ENCODE peak calls at places on chromosomes 3 and 15, in nine cellular contexts. Y is pancreas, S is B cell, B is retinal pigment epithelial cell, G is left ventricle myocardium inferior, A is AG04450, R is thoracic aorta, F is uterus, Z is cardiac muscle cell. K is an unnamed sample.

GRCh38 chr3:51384145-51384729 is 854 bp upstream of the MANF start:
- DNase-seq in Y (peak), S (no peak), B (no peak), G (peak), A (no peak), R (no peak), F (peak), Z (no peak), K (no peak)

GRCh38 chr3:190658106-190658505 is 144.2 kb downstream of the IL1RAP start:
- DNase-seq in Y (no peak), S (no peak), B (no peak), G (no peak), A (no peak), R (no peak), F (no peak), Z (no peak), K (no peak)

GRCh38 chr3:23648965-23649328 is 156.8 kb upstream of the UBE2E1 start:
- DNase-seq in Y (no peak), S (no peak), B (peak), G (no peak), A (no peak), R (no peak), F (no peak), Z (no peak), K (no peak)

GRCh38 chr15:64112904-64113303 is 17.1 kb downstream of the SNX1 start:
- DNase-seq in Y (no peak), S (no peak), B (no peak), G (no peak), A (no peak), R (no peak), F (no peak), Z (peak), K (no peak)

GRCh38 chr15:58921267-58921666 is 12.2 kb downstream of the SLTM start:
- DNase-seq in Y (no peak), S (no peak), B (no peak), G (no peak), A (no peak), R (no peak), F (no peak), Z (no peak), K (no peak)

GRCh38 chr3:101939391-101939790 is 90.1 kb downstream of the NFKBIZ start:
- DNase-seq in Y (no peak), S (no peak), B (no peak), G (no peak), A (no peak), R (no peak), F (no peak), Z (no peak), K (no peak)

GRCh38 chr3:169505577-169506155 is 157.8 kb downstream of the MECOM start:
- DNase-seq in Y (no peak), S (no peak), B (no peak), G (no peak), A (no peak), R (no peak), F (no peak), Z (no peak), K (no peak)

GRCh38 chr3:128226794-128227399 is 73.6 kb downstream of the EEFSEC start:
- DNase-seq in Y (peak), S (peak), B (no peak), G (peak), A (no peak), R (no peak), F (no peak), Z (peak), K (no peak)

GRCh38 chr3:128984596-128984995 is 9.3 kb downstream of the CFAP92 start:
- DNase-seq in Y (no peak), S (no peak), B (no peak), G (no peak), A (no peak), R (no peak), F (no peak), Z (no peak), K (no peak)

GRCh38 chr3:192802957-192803899 is 75.9 kb upstream of the FGF12 start:
- DNase-seq in Y (no peak), S (peak), B (no peak), G (no peak), A (peak), R (no peak), F (no peak), Z (peak), K (no peak)

GRCh38 chr3:111723293-111723963 is 128.3 kb upstream of the ZBED2 start:
- DNase-seq in Y (no peak), S (no peak), B (no peak), G (no peak), A (peak), R (no peak), F (no peak), Z (peak), K (no peak)

GRCh38 chr3:52200981-52201679 is 3.2 kb downstream of the ALAS1 start:
- DNase-seq in Y (no peak), S (no peak), B (no peak), G (no peak), A (no peak), R (no peak), F (no peak), Z (no peak), K (no peak)

GRCh38 chr15:99472416-99473145 is 93.2 kb upstream of the MEF2A start:
- DNase-seq in Y (no peak), S (no peak), B (no peak), G (no peak), A (no peak), R (no peak), F (no peak), Z (no peak), K (no peak)

GRCh38 chr15:37876900-37877299 is 57.5 kb upstream of the TMCO5A start:
- DNase-seq in Y (no peak), S (no peak), B (no peak), G (no peak), A (no peak), R (no peak), F (no peak), Z (no peak), K (no peak)

GRCh38 chr15:59116141-59116540 is 11.2 kb downstream of the CCNB2 start:
- DNase-seq in Y (no peak), S (no peak), B (no peak), G (no peak), A (no peak), R (no peak), F (no peak), Z (peak), K (no peak)

GRCh38 chr3:57530071-57530608 is 14.0 kb downstream of the DNAH12 start:
- DNase-seq in Y (no peak), S (no peak), B (no peak), G (no peak), A (no peak), R (no peak), F (no peak), Z (no peak), K (no peak)

GRCh38 chr3:38138347-38139190 is at the start of gene MYD88:
- DNase-seq in Y (peak), S (peak), B (no peak), G (peak), A (no peak), R (peak), F (peak), Z (peak), K (no peak)

GRCh38 chr3:141561426-141562034 is 74.7 kb downstream of the RASA2 start:
- DNase-seq in Y (no peak), S (peak), B (peak), G (no peak), A (peak), R (no peak), F (no peak), Z (peak), K (peak)

GRCh38 chr3:129033619-129034321 is 26.8 kb upstream of the GP9 start:
- DNase-seq in Y (peak), S (no peak), B (no peak), G (no peak), A (no peak), R (no peak), F (no peak), Z (no peak), K (no peak)

GRCh38 chr15:60118146-60118545 is 114.0 kb downstream of the FOXB1 start:
- DNase-seq in Y (no peak), S (no peak), B (no peak), G (no peak), A (no peak), R (no peak), F (no peak), Z (no peak), K (no peak)

DNA sequence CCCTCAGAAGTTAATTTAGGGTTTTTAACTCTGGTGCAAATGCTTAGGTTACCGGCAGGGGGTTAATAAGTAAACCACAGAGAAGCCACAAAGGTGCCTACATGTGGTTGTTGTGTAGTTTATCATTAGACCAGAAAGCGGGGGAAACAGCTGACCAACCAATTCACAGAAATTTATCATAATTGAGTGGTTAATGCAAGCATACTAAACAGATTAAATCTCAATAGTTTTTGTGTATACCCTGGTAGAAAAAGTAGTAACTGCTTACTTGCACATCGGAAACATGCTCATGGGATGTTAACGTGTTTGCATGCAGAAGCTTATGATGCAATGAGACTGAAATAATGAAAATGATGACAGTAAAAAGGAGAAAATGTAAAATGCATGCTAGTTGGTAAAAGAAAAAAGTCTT is 316.0 kb downstream of the PTPRG start:
- DNase-seq in Y (no peak), S (no peak), B (peak), G (no peak), A (no peak), R (no peak), F (no peak), Z (peak), K (no peak)
- TF ChIP-seq CTCF in Y (no peak), S (no peak), B (peak), G (no peak), A (peak), R (no peak), F (no peak), Z (peak), K (peak)

GRCh38 chr3:184077881-184078280 is 19.0 kb upstream of the HTR3E start:
- DNase-seq in Y (no peak), S (no peak), B (no peak), G (no peak), A (no peak), R (no peak), F (no peak), Z (no peak), K (no peak)
- TF ChIP-seq CTCF in Y (no peak), S (no peak), B (no peak), G (no peak), A (no peak), R (no peak), F (no peak), Z (no peak), K (no peak)

GRCh38 chr3:194422188-194422587 is 23.1 kb upstream of the GP5 start:
- DNase-seq in Y (no peak), S (no peak), B (no peak), G (no peak), A (peak), R (no peak), F (no peak), Z (no peak), K (no peak)

GRCh38 chr3:194424953-194425352 is 25.9 kb upstream of the GP5 start:
- DNase-seq in Y (no peak), S (no peak), B (no peak), G (no peak), A (no peak), R (no peak), F (no peak), Z (no peak), K (no peak)

GRCh38 chr3:194425399-194425798 is 26.3 kb upstream of the GP5 start:
- DNase-seq in Y (no peak), S (no peak), B (no peak), G (no peak), A (no peak), R (no peak), F (no peak), Z (no peak), K (no peak)

GRCh38 chr3:194423317-194423716 is 24.3 kb upstream of the GP5 start:
- DNase-seq in Y (no peak), S (no peak), B (no peak), G (no peak), A (no peak), R (no peak), F (no peak), Z (no peak), K (no peak)

GRCh38 chr3:194424373-194424772 is 25.3 kb upstream of the GP5 start:
- DNase-seq in Y (no peak), S (no peak), B (no peak), G (no peak), A (no peak), R (no peak), F (no peak), Z (no peak), K (no peak)
- TF ChIP-seq CTCF in Y (no peak), S (no peak), B (no peak), G (no peak), A (no peak), R (no peak), F (no peak), Z (no peak), K (no peak)

GRCh38 chr15:90817117-90818057 is 51.0 kb upstream of the FURIN start:
- DNase-seq in Y (no peak), S (no peak), B (no peak), G (no peak), A (no peak), R (no peak), F (no peak), Z (no peak), K (no peak)

GRCh38 chr15:90819390-90819789 is 49.0 kb upstream of the FURIN start:
- DNase-seq in Y (peak), S (no peak), B (no peak), G (peak), A (no peak), R (no peak), F (no peak), Z (no peak), K (no peak)

GRCh38 chr15:90819850-90820249 is 48.5 kb upstream of the FURIN start:
- DNase-seq in Y (no peak), S (no peak), B (no peak), G (no peak), A (no peak), R (no peak), F (no peak), Z (no peak), K (no peak)

GRCh38 chr15:90820481-90820880 is 47.9 kb upstream of the FURIN start:
- DNase-seq in Y (no peak), S (no peak), B (no peak), G (no peak), A (no peak), R (no peak), F (no peak), Z (no peak), K (no peak)

GRCh38 chr15:90818251-90819210 is 49.9 kb upstream of the FURIN start:
- DNase-seq in Y (no peak), S (peak), B (no peak), G (peak), A (no peak), R (no peak), F (no peak), Z (peak), K (no peak)
- TF ChIP-seq CTCF in Y (no peak), S (peak), B (no peak), G (peak), A (peak), R (no peak), F (no peak), Z (peak), K (peak)

GRCh38 chr3:50292159-50292923 is at the start of gene IFRD2:
- DNase-seq in Y (peak), S (peak), B (peak), G (peak), A (peak), R (peak), F (peak), Z (peak), K (peak)
- TF ChIP-seq CTCF in Y (no peak), S (no peak), B (no peak), G (no peak), A (no peak), R (no peak), F (no peak), Z (no peak), K (no peak)

DNA sequence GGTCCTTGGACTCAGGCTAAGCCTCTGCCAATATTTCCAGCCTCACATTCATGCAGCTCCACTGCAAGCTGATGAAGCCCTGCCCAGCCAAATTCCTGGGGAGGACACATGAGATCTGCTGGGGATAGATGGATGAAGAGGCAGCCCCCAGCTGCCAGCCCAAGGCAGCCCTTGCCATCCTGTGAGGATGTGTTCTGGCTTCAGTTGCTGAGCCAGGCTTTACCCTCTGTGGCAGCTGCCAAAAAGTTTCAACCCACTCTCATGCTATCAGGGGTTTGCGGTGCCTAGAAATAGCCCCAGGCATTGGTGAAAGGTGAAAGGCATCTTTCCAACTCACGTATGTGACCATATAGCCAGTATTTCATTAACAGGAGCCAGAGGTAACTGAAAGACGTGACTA is 37.6 kb downstream of the C2CD4A start:
- DNase-seq in Y (no peak), S (no peak), B (no peak), G (no peak), A (no peak), R (no peak), F (no peak), Z (no peak), K (no peak)
- TF ChIP-seq CTCF in Y (no peak), S (no peak), B (no peak), G (no peak), A (no peak), R (no peak), F (no peak), Z (no peak), K (no peak)

GRCh38 chr3:150567328-150567727 is 20.7 kb downstream of the EIF2A start:
- DNase-seq in Y (no peak), S (no peak), B (no peak), G (no peak), A (no peak), R (no peak), F (no peak), Z (no peak), K (no peak)
- TF ChIP-seq CTCF in Y (no peak), S (no peak), B (no peak), G (no peak), A (no peak), R (no peak), F (no peak), Z (no peak), K (no peak)

GRCh38 chr3:135170732-135171131 is 375.7 kb downstream of the EPHB1 start:
- DNase-seq in Y (no peak), S (no peak), B (no peak), G (no peak), A (no peak), R (no peak), F (no peak), Z (no peak), K (no peak)
- TF ChIP-seq CTCF in Y (no peak), S (no peak), B (no peak), G (no peak), A (no peak), R (no peak), F (no peak), Z (no peak), K (no peak)

K was measured in GM12864.